ENCODE peak calls at places on chromosomes 6 and 20, in six cellular contexts. One of them, this sample, is unnamed.

GRCh38 chr20:47360207-47360488 is 3.6 kb upstream of the ZMYND8 start:
- DNase-seq in naive thymus-derived CD4-positive, alpha-beta T cell: no peak
- DNase-seq in GM12865: no peak
- DNase-seq in stimulated activated CD4-positive, alpha-beta T cell treated with anti-CD3 and anti-CD28 coated beads, Interleukin-15, amount 100 ng/mL, for 24 hours: no peak
- DNase-seq in stimulated activated CD8-positive, alpha-beta memory T cell treated with anti-CD3 and anti-CD28 coated beads, Interleukin-15, amount 100 ng/mL, for 24 hours: no peak
- DNase-seq in ecto neural progenitor cell: no peak
- DNase-seq in this sample: no peak

GRCh38 chr6:57147401-57147800 is 24.7 kb upstream of the BAG2 start:
- DNase-seq in stimulated activated CD4-positive, alpha-beta T cell treated with anti-CD3 and anti-CD28 coated beads, Interleukin-15, amount 100 ng/mL, for 24 hours: no peak
- DNase-seq in ecto neural progenitor cell: no peak
- DNase-seq in GM12865: no peak
- DNase-seq in naive thymus-derived CD4-positive, alpha-beta T cell: no peak
- DNase-seq in stimulated activated CD8-positive, alpha-beta memory T cell treated with anti-CD3 and anti-CD28 coated beads, Interleukin-15, amount 100 ng/mL, for 24 hours: no peak
- DNase-seq in this sample: no peak

GRCh38 chr6:119720160-119720559 is 370.6 kb upstream of the MAN1A1 start:
- DNase-seq in stimulated activated CD4-positive, alpha-beta T cell treated with anti-CD3 and anti-CD28 coated beads, Interleukin-15, amount 100 ng/mL, for 24 hours: no peak
- DNase-seq in naive thymus-derived CD4-positive, alpha-beta T cell: no peak
- DNase-seq in ecto neural progenitor cell: no peak
- DNase-seq in GM12865: no peak
- DNase-seq in stimulated activated CD8-positive, alpha-beta memory T cell treated with anti-CD3 and anti-CD28 coated beads, Interleukin-15, amount 100 ng/mL, for 24 hours: no peak
- DNase-seq in this sample: no peak

GRCh38 chr20:25510721-25511120 is 74.6 kb downstream of the NINL start:
- DNase-seq in stimulated activated CD8-positive, alpha-beta memory T cell treated with anti-CD3 and anti-CD28 coated beads, Interleukin-15, amount 100 ng/mL, for 24 hours: no peak
- DNase-seq in stimulated activated CD4-positive, alpha-beta T cell treated with anti-CD3 and anti-CD28 coated beads, Interleukin-15, amount 100 ng/mL, for 24 hours: no peak
- DNase-seq in ecto neural progenitor cell: no peak
- DNase-seq in naive thymus-derived CD4-positive, alpha-beta T cell: no peak
- DNase-seq in GM12865: no peak
- DNase-seq in this sample: no peak

GRCh38 chr20:17856024-17856564 is 112.5 kb downstream of the SNX5 start:
- DNase-seq in stimulated activated CD8-positive, alpha-beta memory T cell treated with anti-CD3 and anti-CD28 coated beads, Interleukin-15, amount 100 ng/mL, for 24 hours: no peak
- DNase-seq in ecto neural progenitor cell: no peak
- DNase-seq in naive thymus-derived CD4-positive, alpha-beta T cell: no peak
- DNase-seq in GM12865: peak; percentile 96
- DNase-seq in stimulated activated CD4-positive, alpha-beta T cell treated with anti-CD3 and anti-CD28 coated beads, Interleukin-15, amount 100 ng/mL, for 24 hours: no peak
- DNase-seq in this sample: no peak

GRCh38 chr6:143516700-143517446 is 5.4 kb upstream of the FUCA2 start:
- DNase-seq in GM12865: no peak
- DNase-seq in stimulated activated CD8-positive, alpha-beta memory T cell treated with anti-CD3 and anti-CD28 coated beads, Interleukin-15, amount 100 ng/mL, for 24 hours: no peak
- DNase-seq in naive thymus-derived CD4-positive, alpha-beta T cell: no peak
- DNase-seq in ecto neural progenitor cell: no peak
- DNase-seq in stimulated activated CD4-positive, alpha-beta T cell treated with anti-CD3 and anti-CD28 coated beads, Interleukin-15, amount 100 ng/mL, for 24 hours: no peak
- DNase-seq in this sample: no peak

GRCh38 chr6:113102761-113103160 is 754.4 kb upstream of the MARCKS start:
- DNase-seq in stimulated activated CD4-positive, alpha-beta T cell treated with anti-CD3 and anti-CD28 coated beads, Interleukin-15, amount 100 ng/mL, for 24 hours: no peak
- DNase-seq in GM12865: no peak
- DNase-seq in ecto neural progenitor cell: no peak
- DNase-seq in stimulated activated CD8-positive, alpha-beta memory T cell treated with anti-CD3 and anti-CD28 coated beads, Interleukin-15, amount 100 ng/mL, for 24 hours: no peak
- DNase-seq in naive thymus-derived CD4-positive, alpha-beta T cell: no peak
- DNase-seq in this sample: no peak

GRCh38 chr20:6802227-6802626 is 34.7 kb downstream of the BMP2 start:
- DNase-seq in naive thymus-derived CD4-positive, alpha-beta T cell: no peak
- DNase-seq in stimulated activated CD8-positive, alpha-beta memory T cell treated with anti-CD3 and anti-CD28 coated beads, Interleukin-15, amount 100 ng/mL, for 24 hours: no peak
- DNase-seq in stimulated activated CD4-positive, alpha-beta T cell treated with anti-CD3 and anti-CD28 coated beads, Interleukin-15, amount 100 ng/mL, for 24 hours: no peak
- DNase-seq in ecto neural progenitor cell: no peak
- DNase-seq in GM12865: no peak
- DNase-seq in this sample: no peak

GRCh38 chr20:13441388-13441787 is 197.3 kb downstream of the TASP1 start:
- DNase-seq in stimulated activated CD8-positive, alpha-beta memory T cell treated with anti-CD3 and anti-CD28 coated beads, Interleukin-15, amount 100 ng/mL, for 24 hours: no peak
- DNase-seq in naive thymus-derived CD4-positive, alpha-beta T cell: no peak
- DNase-seq in stimulated activated CD4-positive, alpha-beta T cell treated with anti-CD3 and anti-CD28 coated beads, Interleukin-15, amount 100 ng/mL, for 24 hours: no peak
- DNase-seq in ecto neural progenitor cell: no peak
- DNase-seq in GM12865: no peak
- DNase-seq in this sample: no peak

GRCh38 chr20:36538026-36538764 is 3.1 kb upstream of the MYL9 start:
- DNase-seq in GM12865: no peak
- DNase-seq in ecto neural progenitor cell: no peak
- DNase-seq in naive thymus-derived CD4-positive, alpha-beta T cell: no peak
- DNase-seq in stimulated activated CD8-positive, alpha-beta memory T cell treated with anti-CD3 and anti-CD28 coated beads, Interleukin-15, amount 100 ng/mL, for 24 hours: no peak
- DNase-seq in stimulated activated CD4-positive, alpha-beta T cell treated with anti-CD3 and anti-CD28 coated beads, Interleukin-15, amount 100 ng/mL, for 24 hours: no peak
- DNase-seq in this sample: no peak

GRCh38 chr20:37524221-37524700 is 3.2 kb downstream of the NNAT start:
- DNase-seq in GM12865: no peak
- DNase-seq in ecto neural progenitor cell: no peak
- DNase-seq in stimulated activated CD4-positive, alpha-beta T cell treated with anti-CD3 and anti-CD28 coated beads, Interleukin-15, amount 100 ng/mL, for 24 hours: no peak
- DNase-seq in naive thymus-derived CD4-positive, alpha-beta T cell: no peak
- DNase-seq in stimulated activated CD8-positive, alpha-beta memory T cell treated with anti-CD3 and anti-CD28 coated beads, Interleukin-15, amount 100 ng/mL, for 24 hours: no peak
- DNase-seq in this sample: no peak

GRCh38 chr6:108168980-108169800 is 3.4 kb downstream of the NR2E1 start:
- DNase-seq in ecto neural progenitor cell: peak; percentile 73
- DNase-seq in GM12865: no peak
- DNase-seq in stimulated activated CD4-positive, alpha-beta T cell treated with anti-CD3 and anti-CD28 coated beads, Interleukin-15, amount 100 ng/mL, for 24 hours: peak; percentile 49
- DNase-seq in naive thymus-derived CD4-positive, alpha-beta T cell: no peak
- DNase-seq in stimulated activated CD8-positive, alpha-beta memory T cell treated with anti-CD3 and anti-CD28 coated beads, Interleukin-15, amount 100 ng/mL, for 24 hours: no peak
- DNase-seq in this sample: no peak

GRCh38 chr20:49039854-49040253 is 6.3 kb upstream of the CSE1L start:
- DNase-seq in naive thymus-derived CD4-positive, alpha-beta T cell: no peak
- DNase-seq in GM12865: no peak
- DNase-seq in stimulated activated CD8-positive, alpha-beta memory T cell treated with anti-CD3 and anti-CD28 coated beads, Interleukin-15, amount 100 ng/mL, for 24 hours: no peak
- DNase-seq in stimulated activated CD4-positive, alpha-beta T cell treated with anti-CD3 and anti-CD28 coated beads, Interleukin-15, amount 100 ng/mL, for 24 hours: no peak
- DNase-seq in ecto neural progenitor cell: peak; percentile 6
- DNase-seq in this sample: no peak

GRCh38 chr20:33719277-33719988 is 677 bp downstream of the PXMP4 start:
- DNase-seq in ecto neural progenitor cell: no peak
- DNase-seq in GM12865: no peak
- DNase-seq in stimulated activated CD8-positive, alpha-beta memory T cell treated with anti-CD3 and anti-CD28 coated beads, Interleukin-15, amount 100 ng/mL, for 24 hours: no peak
- DNase-seq in naive thymus-derived CD4-positive, alpha-beta T cell: no peak
- DNase-seq in stimulated activated CD4-positive, alpha-beta T cell treated with anti-CD3 and anti-CD28 coated beads, Interleukin-15, amount 100 ng/mL, for 24 hours: no peak
- DNase-seq in this sample: no peak